ENCODE peak calls at places on chromosomes 2 and 18, in nine cellular contexts. K is HCT116; X is kidney tubule cell; H is adrenal gland; V is activated T-cell treated with anti-CD3 and anti-CD28 coated beads, Interleukin-2, amount 50 U/mL, for 48 hours; P is activated CD4-positive, alpha-beta T cell treated with anti-CD3 and anti-CD28 coated beads, Interleukin-2, amount 10 ng/mL, durations not matched to agents 7 days and 5 days; G is H7; S is thoracic aorta; M is WERI-Rb-1. J is an unnamed sample.

GRCh38 chr18:22346968-22347611 is 70.6 kb downstream of the CTAGE1 start:
- DNase-seq in G (peak; percentile 78), K (no peak), V (no peak), H (peak; percentile 93), M (no peak), S (peak; percentile 41), P (no peak), X (peak; percentile 32), J (peak; percentile 72)

GRCh38 chr2:207253946-207254345 is 88.2 kb upstream of the KLF7 start:
- DNase-seq in P (no peak), V (no peak), K (no peak), G (no peak), H (no peak), X (peak; percentile 91), S (no peak), M (no peak), J (no peak)

GRCh38 chr2:64626146-64626809 is 27.4 kb downstream of the SERTAD2 start:
- DNase-seq in P (no peak), H (no peak), K (no peak), S (no peak), M (no peak), G (no peak), X (no peak), V (no peak), J (no peak)

GRCh38 chr2:179344280-179344961 is 79.8 kb upstream of the SESTD1 start:
- DNase-seq in M (no peak), P (no peak), H (no peak), S (no peak), K (no peak), V (no peak), X (peak; percentile 17), G (no peak), J (no peak)

GRCh38 chr2:19360881-19361321 is 2.5 kb upstream of the OSR1 start:
- DNase-seq in M (no peak), X (no peak), K (no peak), G (no peak), H (no peak), P (no peak), V (peak; percentile 28), S (no peak), J (no peak)

GRCh38 chr2:17934721-17935120 is 56.3 kb downstream of the KCNS3 start:
- DNase-seq in V (no peak), P (no peak), X (peak; percentile 82), K (no peak), G (no peak), M (no peak), H (no peak), S (peak; percentile 64), J (no peak)

GRCh38 chr18:27869735-27870134 is 307.2 kb downstream of the CDH2 start:
- DNase-seq in M (no peak), X (no peak), H (no peak), P (no peak), S (no peak), V (no peak), K (no peak), G (no peak), J (no peak)

GRCh38 chr2:148817210-148817708 is 57.8 kb upstream of the KIF5C start:
- DNase-seq in X (no peak), V (no peak), S (no peak), M (no peak), P (no peak), H (peak; percentile 74), G (no peak), K (no peak), J (no peak)

GRCh38 chr18:62485684-62486083 is 37.1 kb upstream of the ZCCHC2 start:
- DNase-seq in V (no peak), P (no peak), M (no peak), G (no peak), H (peak; percentile 50), K (peak; percentile 86), S (no peak), X (peak; percentile 95), J (no peak)

GRCh38 chr2:155418753-155419152 is 720.3 kb downstream of the KCNJ3 start:
- DNase-seq in G (no peak), X (no peak), M (no peak), V (no peak), S (no peak), K (no peak), P (no peak), H (no peak), J (no peak)

J was measured in pancreas.